ENCODE peak calls at places on chromosomes 12 and 14, in four cellular contexts. Q, V, S and N are unnamed samples.

GRCh38 chr14:91501348-91501747 is 8.8 kb downstream of the PPP4R3A start:
- DNase-seq in Q (no peak), V (no peak), S (no peak), N (no peak)

GRCh38 chr12:120598674-120599463 is 17.7 kb upstream of the POP5 start:
- DNase-seq in Q (no peak), V (peak; percentile 28), S (peak; percentile 56), N (peak; percentile 61)

GRCh38 chr12:75650989-75651695 is 139.7 kb upstream of the KRR1 start:
- DNase-seq in Q (no peak), V (no peak), S (peak; percentile 89), N (peak; percentile 14)

GRCh38 chr14:65850429-65851145 is 438.1 kb downstream of the FUT8 start:
- DNase-seq in Q (peak; percentile 10), V (no peak), S (no peak), N (peak; percentile 14)

GRCh38 chr12:76341436-76342030 is 6.7 kb downstream of the BBS10 start:
- DNase-seq in Q (no peak), V (no peak), S (peak; percentile 49), N (no peak)

GRCh38 chr12:113857371-113857770 is 108.8 kb downstream of the RBM19 start:
- DNase-seq in Q (no peak), V (no peak), S (no peak), N (no peak)

GRCh38 chr12:38886064-38886463 is 19.3 kb downstream of the CPNE8 start:
- DNase-seq in Q (no peak), V (peak; percentile 62), S (peak; percentile 40), N (peak; percentile 86)

GRCh38 chr12:67306712-67307111 is 37.6 kb downstream of the CAND1 start:
- DNase-seq in Q (no peak), V (no peak), S (no peak), N (no peak)

GRCh38 chr12:70598467-70599194 is 38.6 kb downstream of the PTPRB start:
- DNase-seq in Q (no peak), V (no peak), S (no peak), N (no peak)

GRCh38 chr12:47746523-47746922 is 12.2 kb downstream of the RAPGEF3 start:
- DNase-seq in Q (no peak), V (no peak), S (no peak), N (no peak)

GRCh38 chr12:120628919-120629318 is 11.5 kb upstream of the CABP1 start:
- DNase-seq in Q (no peak), V (peak; percentile 32), S (no peak), N (no peak)

GRCh38 chr12:120873231-120873630 is 30.9 kb downstream of the SPPL3 start:
- DNase-seq in Q (no peak), V (no peak), S (no peak), N (no peak)

GRCh38 chr14:95498622-95499353 is 17.7 kb downstream of the SYNE3 start:
- DNase-seq in Q (no peak), V (no peak), S (no peak), N (no peak)

GRCh38 chr12:69406217-69406616 is 46.7 kb downstream of the YEATS4 start:
- DNase-seq in Q (no peak), V (no peak), S (no peak), N (no peak)

GRCh38 chr12:55755246-55755645 is 12.3 kb downstream of the GDF11 start:
- DNase-seq in Q (no peak), V (no peak), S (no peak), N (no peak)

GRCh38 chr12:42735869-42736361 is 146.4 kb upstream of the PRICKLE1 start:
- DNase-seq in Q (no peak), V (no peak), S (no peak), N (no peak)

GRCh38 chr14:54364555-54365415 is 32.0 kb upstream of the CDKN3 start:
- DNase-seq in Q (no peak), V (no peak), S (peak; percentile 39), N (peak; percentile 75)

GRCh38 chr14:73712540-73713141 is 1.5 kb downstream of the PNMA1 start:
- DNase-seq in Q (peak; percentile 67), V (no peak), S (peak; percentile 38), N (peak; percentile 33)

GRCh38 chr14:60317609-60318008 is 68.6 kb downstream of the PPM1A start:
- DNase-seq in Q (no peak), V (no peak), S (no peak), N (no peak)

GRCh38 chr12:78088391-78088832 is 257.7 kb downstream of the NAV3 start:
- DNase-seq in Q (no peak), V (no peak), S (peak; percentile 65), N (peak; percentile 15)

GRCh38 chr12:106288510-106289195 is 13.9 kb upstream of the TCP11L2 start:
- DNase-seq in Q (no peak), V (no peak), S (peak; percentile 94), N (peak; percentile 94)

GRCh38 chr12:88628856-88629509 is 48.7 kb upstream of the KITLG start:
- DNase-seq in Q (no peak), V (peak; percentile 60), S (no peak), N (no peak)

GRCh38 chr12:89040146-89040964 is 311.9 kb downstream of the DUSP6 start:
- DNase-seq in Q (peak; percentile 94), V (peak; percentile 33), S (peak; percentile 61), N (no peak)

GRCh38 chr12:114681149-114681849 is 2.7 kb downstream of the TBX3 start:
- DNase-seq in Q (no peak), V (no peak), S (peak; percentile 76), N (peak; percentile 47)

GRCh38 chr12:103571286-103571685 is 15.8 kb upstream of the STAB2 start:
- DNase-seq in Q (no peak), V (peak; percentile 51), S (no peak), N (no peak)

GRCh38 chr12:104219361-104219892 is 3.8 kb downstream of the TXNRD1 start:
- DNase-seq in Q (no peak), V (no peak), S (peak; percentile 98), N (peak; percentile 90)

GRCh38 chr12:2550470-2551090 is 244.2 kb upstream of the FKBP4 start:
- DNase-seq in Q (no peak), V (no peak), S (no peak), N (no peak)

GRCh38 chr12:122839907-122840554 is 4.8 kb downstream of the HIP1R start:
- DNase-seq in Q (no peak), V (no peak), S (no peak), N (no peak)
- TF ChIP-seq CTCF in Q (no peak), V (no peak), S (no peak), N (no peak)

DNA sequence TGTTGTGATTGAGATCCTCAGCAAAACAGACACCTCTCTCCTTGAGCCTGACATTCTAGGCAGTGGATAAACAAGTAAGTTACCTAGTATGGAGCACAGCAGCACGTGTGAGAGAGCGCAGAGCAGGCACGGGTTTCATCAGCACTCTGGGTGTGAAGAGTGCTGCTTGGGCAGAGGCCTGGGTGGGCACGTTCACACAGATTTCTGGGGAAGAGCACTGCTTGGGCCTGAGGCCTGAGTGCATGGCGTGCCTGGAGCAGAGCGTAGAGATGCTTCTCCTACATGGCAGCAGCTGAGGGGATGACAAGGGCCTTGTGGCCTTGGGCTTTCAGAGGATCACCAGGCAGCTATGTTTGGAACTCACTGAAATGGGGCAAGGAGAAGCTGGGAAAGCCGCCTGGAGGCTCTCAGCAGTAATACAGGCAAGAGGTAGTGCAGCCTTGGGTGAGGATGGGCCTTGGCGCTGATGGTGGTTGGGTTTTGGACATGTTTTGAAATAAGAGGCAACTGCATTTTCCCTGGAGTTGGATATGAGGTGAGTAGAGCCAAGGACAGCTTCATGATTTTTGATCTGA is 17.6 kb downstream of the CKB start:
- DNase-seq in Q (no peak), V (no peak), S (peak; percentile 26), N (no peak)
- TF ChIP-seq CTCF in Q (no peak), V (no peak), S (peak; percentile 34), N (no peak)

GRCh38 chr14:102210421-102211042 is 70.8 kb downstream of the WDR20 start:
- DNase-seq in Q (no peak), V (no peak), S (no peak), N (no peak)

GRCh38 chr14:102212845-102213244 is 73.1 kb downstream of the WDR20 start:
- DNase-seq in Q (no peak), V (no peak), S (no peak), N (no peak)

GRCh38 chr14:102212356-102212755 is 72.7 kb downstream of the WDR20 start:
- DNase-seq in Q (no peak), V (no peak), S (no peak), N (no peak)

GRCh38 chr14:102209224-102209966 is 69.7 kb downstream of the WDR20 start:
- DNase-seq in Q (no peak), V (no peak), S (peak; percentile 46), N (peak; percentile 18)

GRCh38 chr14:102211240-102211639 is 71.5 kb downstream of the WDR20 start:
- DNase-seq in Q (no peak), V (no peak), S (no peak), N (no peak)
- TF ChIP-seq CTCF in Q (no peak), V (no peak), S (no peak), N (no peak)

DNA sequence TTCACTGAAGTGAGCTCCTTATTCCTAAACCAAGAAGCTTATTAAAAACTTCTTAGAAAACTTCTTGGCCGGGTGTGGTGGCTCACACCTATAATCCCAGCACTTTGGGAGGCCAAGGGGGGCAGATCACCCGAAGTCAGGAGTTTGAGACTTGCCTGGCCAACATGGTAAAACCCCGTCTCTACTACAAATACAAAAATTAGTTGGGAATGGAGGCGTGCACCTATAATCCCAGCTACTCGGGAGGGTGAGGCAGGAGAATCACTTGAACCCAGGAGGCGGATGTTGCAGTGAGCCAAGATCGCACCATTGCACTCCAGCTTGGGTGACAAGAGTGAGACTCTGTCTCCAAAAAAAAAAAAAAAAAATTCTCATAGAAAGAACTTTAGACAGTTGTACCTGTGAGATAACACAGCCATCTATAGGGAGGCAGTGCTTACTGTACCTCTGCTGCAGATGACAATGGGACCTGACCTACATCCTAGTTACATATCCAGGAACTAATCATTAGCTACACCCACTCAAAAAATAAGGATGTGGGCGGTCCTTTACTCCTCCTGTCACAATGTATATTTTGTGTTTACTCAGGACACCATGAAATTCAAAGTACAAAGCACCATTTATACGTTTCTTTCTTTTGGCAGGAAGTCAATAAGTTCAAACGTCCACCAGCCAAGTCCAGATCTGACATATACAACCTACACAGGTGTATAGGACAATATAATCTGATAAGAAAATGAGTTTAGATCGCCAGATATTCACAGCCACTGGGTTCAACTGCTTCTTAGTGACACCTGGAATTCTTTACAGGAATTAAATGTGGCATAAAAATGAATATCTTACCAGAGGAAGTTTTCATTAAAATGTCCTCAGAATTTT is 14.9 kb downstream of the STXBP6 start:
- DNase-seq in Q (no peak), V (no peak), S (no peak), N (no peak)
- TF ChIP-seq CTCF in Q (no peak), V (no peak), S (no peak), N (no peak)

DNA sequence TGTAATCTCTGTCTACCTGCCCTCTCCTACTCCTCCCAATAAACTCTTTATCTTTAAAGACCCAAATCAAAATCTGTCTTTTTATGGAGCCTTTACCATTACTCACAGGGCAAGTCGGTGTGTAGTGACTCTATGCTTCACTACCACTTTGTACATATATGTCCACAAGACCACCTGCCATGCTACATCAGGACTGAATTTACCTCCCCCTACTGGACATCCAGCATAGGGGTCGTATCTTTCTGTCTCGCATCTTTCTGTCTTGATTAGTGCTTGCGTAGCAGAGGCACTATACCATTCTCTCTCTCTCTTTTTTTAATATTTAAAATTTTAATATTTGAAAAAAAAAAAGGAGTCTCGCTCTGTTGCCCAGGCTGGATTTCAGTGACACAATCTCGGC is 587.5 kb downstream of the SOX5 start:
- DNase-seq in Q (no peak), V (no peak), S (no peak), N (no peak)
- TF ChIP-seq CTCF in Q (no peak), V (no peak), S (no peak), N (no peak)